ENCODE peak calls at places on chromosomes 3 and 15, in four cellular contexts. U, D, I and W are unnamed samples.

GRCh38 chr3:11735638-11736037 is 91.9 kb upstream of the VGLL4 start:
- DNase-seq in U (no peak), D (no peak), I (no peak), W (no peak)

GRCh38 chr3:49032646-49033304 is 3.6 kb upstream of the IMPDH2 start:
- DNase-seq in U (no peak), D (no peak), I (no peak), W (no peak)

GRCh38 chr15:67137951-67138935 is 72.8 kb downstream of the SMAD3 start:
- DNase-seq in U (peak; percentile 64), D (no peak), I (no peak), W (no peak)

GRCh38 chr3:173238091-173238490 is 97.1 kb upstream of the SPATA16 start:
- DNase-seq in U (peak; percentile 5), D (no peak), I (no peak), W (no peak)

GRCh38 chr3:174010902-174011301 is 613.4 kb downstream of the NLGN1 start:
- DNase-seq in U (no peak), D (no peak), I (no peak), W (no peak)

GRCh38 chr3:148847351-148847750 is 17.7 kb upstream of the CPA3 start:
- DNase-seq in U (no peak), D (no peak), I (no peak), W (no peak)

GRCh38 chr3:128922804-128923459 is 43.5 kb downstream of the ACAD9 start:
- DNase-seq in U (no peak), D (no peak), I (no peak), W (no peak)

GRCh38 chr3:44993471-44994205 is 17.6 kb downstream of the EXOSC7 start:
- DNase-seq in U (no peak), D (peak; percentile 57), I (no peak), W (no peak)

GRCh38 chr3:78823859-78824258 is 943.9 kb downstream of the ROBO1 start:
- DNase-seq in U (no peak), D (no peak), I (no peak), W (peak; percentile 18)

GRCh38 chr15:36004891-36005508 is 459.0 kb upstream of the DPH6 start:
- DNase-seq in U (no peak), D (no peak), I (no peak), W (no peak)

GRCh38 chr3:197343656-197344408 is 45.4 kb upstream of the DLG1 start:
- DNase-seq in U (peak; percentile 58), D (no peak), I (no peak), W (no peak)

GRCh38 chr3:184466413-184466960 is 86.6 kb downstream of the CHRD start:
- DNase-seq in U (peak; percentile 36), D (no peak), I (no peak), W (peak; percentile 9)

GRCh38 chr15:85337398-85338074 is 42.9 kb upstream of the AKAP13 start:
- DNase-seq in U (no peak), D (no peak), I (no peak), W (no peak)

GRCh38 chr3:193095366-193095765 is 145.7 kb upstream of the PLAAT1 start:
- DNase-seq in U (no peak), D (no peak), I (no peak), W (no peak)

GRCh38 chr3:10599444-10599843 is 94.1 kb upstream of the ATP2B2 start:
- DNase-seq in U (no peak), D (no peak), I (no peak), W (no peak)

GRCh38 chr3:150745832-150746231 is 17.1 kb downstream of the SIAH2 start:
- DNase-seq in U (no peak), D (no peak), I (no peak), W (no peak)

GRCh38 chr3:77467702-77468407 is 428.0 kb downstream of the ROBO2 start:
- DNase-seq in U (no peak), D (no peak), I (no peak), W (no peak)

GRCh38 chr3:189324538-189325138 is 152.9 kb downstream of the TPRG1 start:
- DNase-seq in U (no peak), D (peak; percentile 26), I (peak; percentile 83), W (peak; percentile 69)

GRCh38 chr3:39531681-39532080 is 64.2 kb downstream of the MOBP start:
- DNase-seq in U (no peak), D (no peak), I (no peak), W (no peak)

DNA sequence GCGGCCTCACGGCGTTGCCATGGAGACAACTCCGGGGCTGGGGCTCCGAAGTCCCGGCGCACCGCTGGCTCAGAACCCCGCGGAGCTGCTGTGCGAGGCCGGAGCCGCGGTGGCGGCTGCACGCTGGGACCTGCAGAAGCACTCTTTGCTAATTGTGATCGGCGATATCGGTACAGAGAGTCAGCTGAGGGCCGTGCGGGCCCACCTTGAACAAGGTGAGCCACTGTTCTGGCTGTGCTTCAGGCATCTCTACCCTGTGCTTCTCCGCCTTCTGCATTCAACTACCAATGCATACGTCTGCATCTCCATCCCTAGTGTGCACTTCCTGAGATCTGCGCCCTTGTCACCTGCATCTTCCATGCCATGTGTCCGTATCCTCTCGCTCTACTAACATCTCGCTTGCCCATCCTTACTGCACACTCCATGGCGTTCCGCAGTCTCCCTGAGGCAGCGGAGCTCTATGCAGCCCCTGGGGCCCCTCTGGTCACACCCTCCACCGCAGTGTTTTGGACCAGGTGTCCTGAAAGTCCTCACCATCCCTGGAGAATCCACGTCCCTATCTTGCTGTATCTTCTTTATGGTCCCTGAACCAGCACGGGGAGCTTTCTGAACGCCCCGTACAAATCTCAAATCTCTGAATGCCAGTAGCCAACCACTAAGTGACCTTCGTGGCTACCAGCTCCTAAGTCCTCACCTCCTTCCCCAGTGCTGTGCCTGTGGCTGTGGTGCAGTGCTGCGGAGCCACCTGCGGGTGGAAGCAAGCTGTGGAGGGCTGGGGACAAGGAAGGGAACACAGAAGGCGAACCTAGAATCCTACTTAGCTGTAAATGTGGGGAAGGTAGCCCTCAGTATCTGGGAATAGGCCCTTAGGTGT is 6.2 kb upstream of the MAP1A start:
- DNase-seq in U (peak; percentile 74), D (no peak), I (no peak), W (peak; percentile 63)
- TF ChIP-seq CTCF in U (peak; percentile 56), D (peak; percentile 31), I (no peak), W (peak; percentile 32)

DNA sequence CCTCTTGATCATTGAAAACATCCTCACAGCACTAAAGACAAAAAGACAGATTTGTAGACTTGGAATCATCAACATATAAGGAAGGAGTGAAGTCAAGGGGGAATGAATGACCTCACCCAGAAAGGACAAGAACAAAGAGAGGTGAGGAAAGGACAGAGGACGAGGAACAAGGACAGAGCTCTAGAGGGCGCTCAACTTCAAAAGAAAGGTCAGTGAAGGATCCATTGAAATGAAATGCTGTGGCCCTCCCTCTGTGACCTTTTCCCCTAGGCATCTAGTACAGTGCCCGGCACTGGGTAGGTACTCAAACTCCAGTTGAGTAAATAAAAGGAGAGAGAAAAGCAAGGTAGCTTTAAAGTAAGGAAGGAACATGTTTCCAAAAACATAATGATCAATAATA is 2.6 kb downstream of the ATP8B4 start:
- DNase-seq in U (peak; percentile 76), D (no peak), I (no peak), W (peak; percentile 38)
- TF ChIP-seq CTCF in U (peak; percentile 70), D (peak; percentile 32), I (no peak), W (no peak)

DNA sequence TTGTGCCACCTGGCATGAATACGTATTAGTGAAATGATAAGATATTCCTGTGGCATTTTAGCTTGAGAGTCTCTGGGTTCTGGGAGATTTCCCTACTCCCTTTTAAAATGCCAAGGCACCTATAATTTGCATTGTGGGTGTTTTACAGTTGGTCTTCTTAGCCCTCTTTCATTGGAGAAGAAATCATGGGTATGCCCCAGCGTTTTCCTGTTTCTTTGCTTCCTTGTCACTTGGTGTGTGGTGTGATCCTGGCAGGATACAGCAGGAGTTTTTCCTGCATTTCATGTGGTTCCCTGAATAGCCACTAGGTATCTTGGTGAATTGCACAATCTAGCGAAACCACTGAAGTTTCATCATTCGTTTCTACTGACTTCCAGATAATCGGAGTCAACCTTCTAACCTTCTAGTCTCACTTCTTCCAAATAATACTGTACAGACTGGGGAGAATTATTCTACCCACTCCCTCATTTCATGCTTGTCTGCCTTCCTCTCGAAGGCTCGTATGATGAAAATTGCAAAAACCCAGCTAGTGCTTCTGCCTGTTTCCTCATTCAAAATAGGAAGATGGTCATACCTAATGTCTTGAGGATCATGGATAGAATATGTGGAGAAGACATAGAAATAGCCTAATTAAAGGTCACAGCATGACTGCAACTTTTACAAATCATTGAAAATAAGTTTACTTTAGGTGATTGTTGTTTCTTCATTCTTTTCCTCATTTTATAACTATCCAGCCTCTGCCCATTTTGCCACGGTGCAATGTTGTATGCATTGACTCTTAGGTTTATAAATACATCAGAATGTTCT is 2.7 kb downstream of the BHLHE40 start:
- DNase-seq in U (peak; percentile 68), D (no peak), I (no peak), W (peak; percentile 59)
- TF ChIP-seq CTCF in U (peak; percentile 57), D (peak; percentile 65), I (no peak), W (peak; percentile 38)

DNA sequence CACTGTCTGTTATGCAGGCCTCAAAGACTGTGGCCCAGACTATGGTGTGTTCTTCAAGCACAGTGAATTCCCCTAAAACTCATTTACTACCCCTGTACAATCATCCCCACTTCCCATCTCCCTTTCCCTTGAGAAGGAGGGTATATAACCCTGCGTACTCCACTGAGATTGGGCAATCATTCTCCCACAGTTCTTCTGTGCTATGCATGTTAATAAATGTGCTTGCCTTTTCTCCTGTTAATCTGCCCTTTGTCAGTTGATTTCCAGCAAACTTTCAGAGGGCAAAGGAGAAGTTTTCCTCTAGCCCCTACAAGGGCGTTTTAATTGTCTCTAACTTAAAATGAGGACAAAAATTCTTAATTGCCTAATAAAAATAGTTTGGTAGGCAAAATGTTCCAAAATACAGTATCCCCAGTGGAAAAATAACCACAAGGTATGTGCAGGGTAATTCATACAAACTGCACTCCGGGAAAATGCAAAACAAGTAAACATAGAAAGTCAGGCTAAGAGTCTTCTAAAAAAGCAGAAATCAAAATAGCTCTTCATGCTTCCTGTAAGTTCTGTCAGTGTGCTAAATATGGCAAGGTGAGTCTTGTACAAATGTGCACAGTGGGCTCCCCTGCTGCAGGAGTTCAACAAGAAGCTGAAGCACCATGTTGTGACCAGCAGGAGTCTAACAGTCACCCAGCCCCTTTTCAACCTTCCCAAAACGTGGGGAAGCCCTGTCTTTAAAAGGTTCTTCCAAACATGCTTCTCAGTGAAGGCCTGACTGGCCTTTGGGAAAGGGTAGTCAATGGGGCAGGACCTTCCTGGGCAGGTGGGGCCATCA is 10.2 kb downstream of the ATP10A start:
- DNase-seq in U (no peak), D (no peak), I (no peak), W (no peak)
- TF ChIP-seq CTCF in U (no peak), D (no peak), I (no peak), W (no peak)

DNA sequence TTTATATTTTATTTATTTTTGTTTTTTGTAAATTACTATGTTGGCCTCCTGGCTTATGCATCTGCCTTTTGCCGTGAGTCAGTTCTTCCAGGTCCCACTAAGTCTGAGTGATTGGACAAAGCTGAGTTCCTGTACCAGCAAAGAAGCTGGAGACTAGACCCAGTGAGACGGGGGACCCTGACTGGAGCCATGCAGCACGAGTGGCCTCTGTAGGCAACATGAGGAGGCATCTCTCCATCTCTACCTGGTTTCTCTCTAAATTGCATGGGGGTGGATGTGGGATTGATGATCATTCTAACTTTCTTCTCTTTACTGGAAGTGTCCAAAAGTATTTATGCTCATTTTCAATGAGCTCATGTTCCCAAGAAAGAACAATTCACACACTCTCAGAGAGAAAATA is 155.3 kb upstream of the MRPL3 start:
- DNase-seq in U (peak; percentile 9), D (no peak), I (no peak), W (peak; percentile 21)
- TF ChIP-seq CTCF in U (peak; percentile 22), D (no peak), I (no peak), W (peak; percentile 51)

GRCh38 chr15:69982037-69982436 is 115.7 kb downstream of the TLE3 start:
- DNase-seq in U (no peak), D (no peak), I (no peak), W (no peak)

GRCh38 chr15:69978603-69979002 is 119.1 kb downstream of the TLE3 start:
- DNase-seq in U (no peak), D (no peak), I (no peak), W (no peak)

GRCh38 chr15:69980311-69981059 is 117.2 kb downstream of the TLE3 start:
- DNase-seq in U (no peak), D (no peak), I (no peak), W (no peak)

GRCh38 chr15:69979783-69980182 is 117.9 kb downstream of the TLE3 start:
- DNase-seq in U (no peak), D (no peak), I (no peak), W (no peak)

GRCh38 chr15:69979269-69979668 is 118.4 kb downstream of the TLE3 start:
- DNase-seq in U (peak; percentile 9), D (no peak), I (no peak), W (peak; percentile 13)
- TF ChIP-seq CTCF in U (no peak), D (no peak), I (no peak), W (no peak)